ENCODE peak calls at places on chromosomes 16 and 17, in four cellular contexts. U is fibroblast of the aortic adventitia, S is AG20443, D is cerebellar nuclear complex. H is an unnamed sample.

GRCh38 chr17:58487589-58488427 is at the start of gene HSF5:
- DNase-seq in U (no peak), S (no peak), D (no peak), H (peak)

GRCh38 chr16:11140466-11140865 is 115.5 kb downstream of the SOCS1 start:
- DNase-seq in U (no peak), S (no peak), D (no peak), H (no peak)

GRCh38 chr17:40453881-40454630 is 10.8 kb downstream of the IGFBP4 start:
- DNase-seq in U (peak), S (peak), D (no peak), H (peak)

GRCh38 chr17:76122411-76123126 is 18.5 kb downstream of the FOXJ1 start:
- DNase-seq in U (no peak), S (no peak), D (no peak), H (no peak)

GRCh38 chr17:15306406-15306970 is 34.9 kb downstream of the TEKT3 start:
- DNase-seq in U (peak), S (no peak), D (no peak), H (peak)

GRCh38 chr17:78341559-78342437 is 18.1 kb downstream of the SOCS3 start:
- DNase-seq in U (peak), S (peak), D (no peak), H (peak)

GRCh38 chr16:81463296-81463890 is 18.8 kb downstream of the CMIP start:
- DNase-seq in U (no peak), S (no peak), D (no peak), H (no peak)

GRCh38 chr16:72721981-72722380 is 325.9 kb downstream of the ZFHX3 start:
- DNase-seq in U (no peak), S (no peak), D (no peak), H (no peak)

GRCh38 chr17:69757794-69758430 is 317.1 kb upstream of the KCNJ16 start:
- DNase-seq in U (peak), S (peak), D (no peak), H (peak)

GRCh38 chr16:11088432-11088794 is 144.0 kb downstream of the CLEC16A start:
- DNase-seq in U (no peak), S (no peak), D (no peak), H (no peak)

GRCh38 chr17:80898706-80899105 is 92.9 kb upstream of the CHMP6 start:
- DNase-seq in U (no peak), S (no peak), D (no peak), H (no peak)

GRCh38 chr16:66751135-66751991 is at the start of gene DYNC1LI2:
- DNase-seq in U (peak), S (peak), D (no peak), H (peak)

GRCh38 chr16:55389426-55390073 is 65.5 kb downstream of the IRX6 start:
- DNase-seq in U (no peak), S (no peak), D (no peak), H (no peak)

GRCh38 chr17:17156107-17156506 is 50.0 kb downstream of the PLD6 start:
- DNase-seq in U (peak), S (peak), D (no peak), H (peak)

GRCh38 chr16:89431158-89431584 is 59.2 kb downstream of the ANKRD11 start:
- DNase-seq in U (peak), S (peak), D (no peak), H (peak)

GRCh38 chr17:74362811-74363498 is 1.3 kb upstream of the BTBD17 start:
- DNase-seq in U (no peak), S (no peak), D (no peak), H (no peak)

GRCh38 chr17:63120406-63120805 is 154.4 kb downstream of the TANC2 start:
- DNase-seq in U (peak), S (no peak), D (no peak), H (peak)

GRCh38 chr17:6304894-6305612 is 129.9 kb downstream of the AIPL1 start:
- DNase-seq in U (no peak), S (no peak), D (no peak), H (no peak)

H was measured in cardiac fibroblast.